ENCODE peak calls at places on chromosomes 7 and 10, in seven cellular contexts. D, F, O, P, G, T and Y are unnamed samples.

GRCh38 chr7:16669581-16669980 is 23.6 kb downstream of the BZW2 start:
- DNase-seq in D (no peak), F (no peak), O (no peak), P (no peak), G (no peak), T (no peak), Y (no peak)

GRCh38 chr10:81872206-81872605 is 2.8 kb upstream of the NRG3 start:
- DNase-seq in D (no peak), F (no peak), O (no peak), P (no peak), G (no peak), T (peak; percentile 25), Y (no peak)

GRCh38 chr10:44511601-44512000 is 126.7 kb upstream of the CXCL12 start:
- DNase-seq in D (no peak), F (no peak), O (no peak), P (no peak), G (no peak), T (no peak), Y (no peak)

GRCh38 chr10:33509231-33509871 is 174.9 kb upstream of the NRP1 start:
- DNase-seq in D (peak; percentile 70), F (peak; percentile 56), O (no peak), P (no peak), G (no peak), T (peak; percentile 80), Y (peak; percentile 77)

GRCh38 chr10:78549536-78549935 is 515.9 kb downstream of the RPS24 start:
- DNase-seq in D (no peak), F (no peak), O (no peak), P (no peak), G (no peak), T (no peak), Y (no peak)

GRCh38 chr10:50421026-50421719 is 169.9 kb upstream of the ASAH2 start:
- DNase-seq in D (peak; percentile 34), F (no peak), O (peak; percentile 8), P (peak; percentile 64), G (no peak), T (peak; percentile 50), Y (no peak)

GRCh38 chr7:25847331-25848070 is 304.5 kb upstream of the NFE2L3 start:
- DNase-seq in D (no peak), F (no peak), O (no peak), P (no peak), G (no peak), T (no peak), Y (no peak)

GRCh38 chr7:87448427-87448826 is 27.1 kb downstream of the ABCB4 start:
- DNase-seq in D (peak; percentile 17), F (no peak), O (no peak), P (no peak), G (no peak), T (no peak), Y (no peak)

GRCh38 chr7:150390206-150390605 is 11.1 kb downstream of the ZNF775 start:
- DNase-seq in D (no peak), F (no peak), O (no peak), P (no peak), G (no peak), T (no peak), Y (no peak)

GRCh38 chr10:125152646-125153368 is 7.6 kb downstream of the CTBP2 start:
- DNase-seq in D (peak; percentile 75), F (peak; percentile 47), O (no peak), P (no peak), G (no peak), T (no peak), Y (no peak)

GRCh38 chr7:2374401-2374800 is 19.8 kb downstream of the EIF3B start:
- DNase-seq in D (no peak), F (no peak), O (no peak), P (no peak), G (no peak), T (no peak), Y (no peak)

DNA sequence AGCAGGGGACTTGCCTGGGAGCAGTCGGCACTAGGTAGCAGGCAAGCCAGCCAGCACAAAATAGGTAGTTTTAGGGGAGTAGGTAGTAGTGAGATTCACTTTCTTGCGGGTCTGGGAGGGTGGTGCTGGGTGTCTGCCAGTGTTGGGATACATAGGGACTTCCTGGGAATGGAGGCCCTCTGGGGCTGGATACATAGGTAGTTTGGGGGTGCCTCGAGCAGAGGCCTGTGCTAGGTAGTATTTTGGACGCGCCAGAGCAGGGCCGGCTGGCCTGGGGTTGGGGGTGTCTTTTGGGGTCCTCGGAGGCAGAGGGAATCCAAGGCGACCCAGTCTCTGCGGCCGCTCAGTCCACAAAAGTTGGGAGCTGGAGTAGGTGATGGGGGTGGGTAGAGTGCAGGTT is 2.0 kb upstream of the HOXA3 start:
- DNase-seq in D (no peak), F (no peak), O (no peak), P (no peak), G (no peak), T (no peak), Y (no peak)
- H3K4me3 ChIP-seq in D (no peak overlapping the region), F (no peak overlapping the region), O (no peak overlapping the region), P (no peak overlapping the region), G (no peak overlapping the region), T (no peak overlapping the region), Y (peak overlapping the region; percentile 94)

GRCh38 chr10:28250358-28250757 is 52.5 kb downstream of the MPP7 start:
- DNase-seq in D (no peak), F (no peak), O (no peak), P (no peak), G (no peak), T (no peak), Y (no peak)

GRCh38 chr10:28253174-28253783 is 49.6 kb downstream of the MPP7 start:
- DNase-seq in D (no peak), F (no peak), O (no peak), P (no peak), G (no peak), T (no peak), Y (no peak)

GRCh38 chr10:28256776-28257175 is 46.1 kb downstream of the MPP7 start:
- DNase-seq in D (no peak), F (no peak), O (no peak), P (no peak), G (no peak), T (no peak), Y (no peak)

GRCh38 chr10:28250782-28251181 is 52.1 kb downstream of the MPP7 start:
- DNase-seq in D (no peak), F (no peak), O (no peak), P (peak; percentile 44), G (no peak), T (peak; percentile 20), Y (no peak)

DNA sequence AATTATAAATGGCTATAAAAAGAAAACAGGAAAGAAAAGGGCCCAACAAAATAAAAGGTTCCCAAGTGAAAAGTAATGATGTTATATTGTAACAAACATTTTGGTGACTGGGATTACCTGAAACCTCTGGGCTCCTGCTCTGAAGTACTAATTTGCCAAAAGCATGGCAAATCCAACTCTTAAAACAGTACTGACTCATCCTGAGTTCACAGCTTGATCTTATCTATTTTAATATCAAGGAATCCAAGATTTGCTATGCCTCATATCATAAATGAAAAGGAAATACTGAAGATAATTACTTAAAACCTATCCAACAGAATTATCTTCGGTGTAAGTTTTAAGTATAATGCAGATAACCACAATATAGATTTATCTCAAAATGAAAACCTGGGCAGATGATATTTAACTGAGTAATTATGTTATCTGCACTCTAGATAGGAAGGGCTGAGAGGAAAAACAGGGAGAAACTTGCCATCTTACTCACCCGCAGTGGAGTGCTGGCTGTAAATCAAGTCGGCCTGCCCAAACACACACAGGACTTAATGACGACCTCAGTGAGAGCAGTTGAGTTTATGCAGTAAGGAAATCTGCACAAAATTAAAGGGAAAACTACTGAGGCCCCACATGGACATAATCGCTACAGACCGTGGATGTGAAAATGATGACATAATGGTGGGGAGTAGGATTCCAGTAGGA is 48.4 kb downstream of the MPP7 start:
- DNase-seq in D (peak; percentile 40), F (peak; percentile 52), O (no peak), P (no peak), G (no peak), T (peak; percentile 20), Y (no peak)
- H3K27ac ChIP-seq in D (no peak overlapping the region), F (peak overlapping the region; percentile 42), O (no peak overlapping the region), P (no peak overlapping the region), G (no peak overlapping the region), T (no peak overlapping the region), Y (peak overlapping the region; percentile 83)

DNA sequence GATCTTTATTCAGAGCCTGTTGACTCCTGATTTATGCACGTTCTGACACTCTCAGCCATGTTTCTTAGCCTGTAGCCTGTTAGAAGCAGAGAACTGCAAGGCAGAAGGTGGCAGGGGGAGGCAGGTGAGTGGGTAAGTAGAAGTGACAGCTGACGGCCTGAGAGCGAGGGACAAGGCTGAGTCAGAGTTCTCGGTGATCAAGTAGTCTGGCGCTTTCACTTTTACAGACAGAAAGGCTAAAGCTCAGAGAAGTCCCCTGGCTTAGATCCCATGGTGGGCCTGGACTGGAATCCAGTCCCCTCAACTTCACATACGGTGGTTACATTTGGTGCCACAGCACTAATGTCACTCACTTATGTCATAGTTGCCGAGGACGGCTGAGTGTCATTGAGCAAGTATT is 139.0 kb downstream of the TACC2 start:
- DNase-seq in D (no peak), F (no peak), O (no peak), P (no peak), G (no peak), T (peak; percentile 59), Y (no peak)
- H3K4me3 ChIP-seq in D (no peak overlapping the region), F (peak overlapping the region; percentile 9), O (no peak overlapping the region), P (no peak overlapping the region), G (no peak overlapping the region), T (no peak overlapping the region), Y (peak overlapping the region; percentile 48)

GRCh38 chr10:128054163-128054970 is 71.9 kb downstream of the MKI67 start:
- DNase-seq in D (no peak), F (no peak), O (no peak), P (no peak), G (no peak), T (no peak), Y (no peak)
- H3K27ac ChIP-seq in D (peak overlapping the region; percentile 49), F (no peak overlapping the region), O (no peak overlapping the region), P (no peak overlapping the region), G (no peak overlapping the region), T (no peak overlapping the region), Y (no peak overlapping the region)